ENCODE peak calls at places on chromosome 22, in seven cellular contexts. H is H9, N is IMR-90, D is mesendoderm, G is mesenchymal stem cell, I is neuronal stem cell, B is H1. R is an unnamed sample.

GRCh38 chr22:30969532-30970355 is 679 bp downstream of the TUG1 start:
- DNase-seq in N (peak), B (no peak), H (peak), D (peak), G (peak), I (no peak), R (peak)

GRCh38 chr22:47996446-47996857 is 1234.0 kb downstream of the TBC1D22A start:
- DNase-seq in N (no peak), D (no peak), G (no peak), I (no peak), B (no peak), H (no peak), R (no peak)

GRCh38 chr22:43302462-43303109 is 40.6 kb downstream of the SCUBE1 start:
- DNase-seq in N (no peak), G (no peak), D (no peak), H (no peak), B (no peak), I (no peak), R (no peak)

GRCh38 chr22:26828311-26828710 is 170.9 kb downstream of the MIAT start:
- DNase-seq in H (no peak), N (no peak), I (no peak), G (no peak), B (no peak), D (no peak), R (no peak)

GRCh38 chr22:46050916-46051614 is 74.1 kb upstream of the WNT7B start:
- DNase-seq in I (no peak), D (no peak), N (no peak), H (no peak), G (no peak), B (no peak), R (no peak)

GRCh38 chr22:28674121-28674563 is 5.5 kb downstream of the TTC28 start:
- DNase-seq in D (no peak), I (no peak), B (no peak), G (peak), N (peak), H (no peak), R (no peak)

GRCh38 chr22:46058591-46059519 is 81.9 kb upstream of the WNT7B start:
- DNase-seq in I (no peak), G (no peak), N (no peak), H (peak), B (no peak), D (no peak), R (no peak)

GRCh38 chr22:18096823-18097222 is 13.8 kb upstream of the TUBA8 start:
- DNase-seq in G (no peak), H (no peak), N (no peak), D (no peak), I (no peak), B (no peak), R (no peak)

GRCh38 chr22:28141614-28142013 is 222.6 kb upstream of the PITPNB start:
- DNase-seq in N (peak), D (no peak), G (peak), I (no peak), B (no peak), H (no peak), R (no peak)

GRCh38 chr22:47836957-47837356 is 1074.5 kb downstream of the TBC1D22A start:
- DNase-seq in H (no peak), B (no peak), G (no peak), I (no peak), D (peak), N (no peak), R (no peak)

GRCh38 chr22:45783021-45783420 is 111.4 kb downstream of the ATXN10 start:
- DNase-seq in I (no peak), G (no peak), H (no peak), D (no peak), N (no peak), B (no peak), R (no peak)

GRCh38 chr22:22197993-22198402 is 46.6 kb upstream of the VPREB1 start:
- DNase-seq in D (no peak), H (no peak), G (no peak), I (no peak), N (no peak), B (no peak), R (no peak)

GRCh38 chr22:23180893-23181762 is 819 bp downstream of the BCR start:
- DNase-seq in D (peak), H (no peak), I (no peak), B (no peak), G (no peak), N (no peak), R (no peak)

GRCh38 chr22:22593964-22594656 is 35.0 kb upstream of the PRAME start:
- DNase-seq in G (peak), N (peak), I (peak), D (peak), B (peak), H (peak), R (peak)

GRCh38 chr22:23182289-23183106 is 2.2 kb downstream of the BCR start:
- DNase-seq in B (no peak), N (peak), I (no peak), G (peak), D (peak), H (no peak), R (peak)

GRCh38 chr22:40421941-40422340 is 51.5 kb downstream of the SGSM3 start:
- DNase-seq in I (no peak), N (no peak), B (no peak), D (no peak), H (no peak), G (no peak), R (no peak)

GRCh38 chr22:40463727-40464126 is 93.3 kb downstream of the SGSM3 start:
- DNase-seq in B (no peak), I (no peak), H (no peak), G (no peak), D (no peak), N (no peak), R (no peak)

GRCh38 chr22:47151490-47151889 is 389.0 kb downstream of the TBC1D22A start:
- DNase-seq in D (peak), G (peak), N (peak), H (no peak), B (no peak), I (no peak), R (no peak)

GRCh38 chr22:38781033-38781432 is 12.9 kb downstream of the DNAL4 start:
- DNase-seq in I (no peak), B (no peak), G (no peak), D (no peak), N (no peak), H (no peak), R (no peak)

GRCh38 chr22:40425082-40425481 is 54.7 kb downstream of the SGSM3 start:
- DNase-seq in N (no peak), H (no peak), D (no peak), B (no peak), G (no peak), I (no peak), R (no peak)

GRCh38 chr22:45683248-45683647 is 11.6 kb downstream of the ATXN10 start:
- DNase-seq in H (no peak), N (no peak), D (no peak), B (no peak), G (no peak), I (no peak), R (no peak)

GRCh38 chr22:26573026-26573662 is 16.8 kb downstream of the TPST2 start:
- DNase-seq in I (no peak), H (no peak), N (peak), G (peak), D (no peak), B (no peak), R (no peak)

GRCh38 chr22:46074771-46075551 is 75.4 kb upstream of the PPARA start:
- DNase-seq in B (no peak), N (no peak), G (no peak), D (no peak), I (no peak), H (no peak), R (no peak)

GRCh38 chr22:50696251-50696798 is 23.7 kb downstream of the SHANK3 start:
- DNase-seq in B (no peak), H (no peak), G (no peak), D (no peak), I (no peak), N (no peak), R (peak)

GRCh38 chr22:46963672-46964545 is 201.5 kb downstream of the TBC1D22A start:
- DNase-seq in G (no peak), B (no peak), D (no peak), H (no peak), N (no peak), I (no peak), R (no peak)

GRCh38 chr22:23117890-23118646 is 23.7 kb downstream of the RSPH14 start:
- DNase-seq in D (peak), H (no peak), B (no peak), G (no peak), I (no peak), N (no peak), R (no peak)

GRCh38 chr22:46842606-46843005 is 80.2 kb downstream of the TBC1D22A start:
- DNase-seq in G (no peak), H (no peak), B (peak), D (no peak), I (no peak), N (no peak), R (no peak)

GRCh38 chr22:48486163-48486957 is 1341.3 kb downstream of the BRD1 start:
- DNase-seq in H (no peak), D (no peak), N (no peak), B (no peak), G (no peak), I (no peak), R (no peak)

GRCh38 chr22:46105494-46106278 is 44.6 kb upstream of the PPARA start:
- DNase-seq in G (peak), B (no peak), I (no peak), H (no peak), N (peak), D (no peak), R (no peak)

GRCh38 chr22:19962909-19963806 is 21.5 kb upstream of the TXNRD2 start:
- DNase-seq in H (peak), I (no peak), D (peak), N (peak), G (peak), B (peak), R (peak)
- H3K9ac ChIP-seq in H (no peak), I (peak), D (peak), N (no peak), G (peak), B (peak), R (peak)

GRCh38 chr22:29926057-29926456 is 43.1 kb downstream of the MTMR3 start:
- DNase-seq in B (no peak), G (no peak), I (no peak), H (no peak), N (no peak), D (no peak), R (no peak)
- H3K23ac ChIP-seq in B (no peak), G (no peak), I (no peak), H (no peak), N (no peak), D (no peak), R (no peak)

DNA sequence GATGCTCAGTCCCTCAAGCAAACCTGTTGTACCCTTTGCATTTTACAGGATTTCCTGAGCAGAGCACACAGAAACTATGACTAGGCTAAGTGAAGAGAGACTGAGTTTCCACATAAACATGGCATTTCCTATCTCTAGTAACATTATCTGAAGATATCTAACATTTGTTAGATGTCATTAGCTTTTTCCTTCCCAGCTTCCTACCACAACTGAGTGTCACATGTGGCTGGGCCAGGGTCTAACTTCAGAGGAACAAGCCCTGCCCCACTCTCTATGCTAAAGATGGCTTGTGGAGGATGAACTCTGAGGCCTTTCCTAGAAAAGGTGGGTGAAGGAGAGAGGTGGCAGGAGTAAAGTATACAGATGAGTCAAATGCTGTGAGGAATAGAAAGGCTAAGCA is 16.5 kb downstream of the C22orf42 start:
- DNase-seq in I (no peak), B (no peak), D (no peak), G (no peak), N (no peak), H (no peak), R (no peak)
- H3K18ac ChIP-seq in I (no peak), B (no peak), D (peak), G (no peak), N (no peak), H (no peak), R (no peak)

GRCh38 chr22:49530671-49531532 is 296.8 kb downstream of the BRD1 start:
- DNase-seq in N (no peak), B (no peak), G (no peak), H (no peak), I (no peak), D (no peak), R (no peak)
- H3K9ac ChIP-seq in N (no peak), B (no peak), G (no peak), H (no peak), I (no peak), D (no peak), R (no peak)

DNA sequence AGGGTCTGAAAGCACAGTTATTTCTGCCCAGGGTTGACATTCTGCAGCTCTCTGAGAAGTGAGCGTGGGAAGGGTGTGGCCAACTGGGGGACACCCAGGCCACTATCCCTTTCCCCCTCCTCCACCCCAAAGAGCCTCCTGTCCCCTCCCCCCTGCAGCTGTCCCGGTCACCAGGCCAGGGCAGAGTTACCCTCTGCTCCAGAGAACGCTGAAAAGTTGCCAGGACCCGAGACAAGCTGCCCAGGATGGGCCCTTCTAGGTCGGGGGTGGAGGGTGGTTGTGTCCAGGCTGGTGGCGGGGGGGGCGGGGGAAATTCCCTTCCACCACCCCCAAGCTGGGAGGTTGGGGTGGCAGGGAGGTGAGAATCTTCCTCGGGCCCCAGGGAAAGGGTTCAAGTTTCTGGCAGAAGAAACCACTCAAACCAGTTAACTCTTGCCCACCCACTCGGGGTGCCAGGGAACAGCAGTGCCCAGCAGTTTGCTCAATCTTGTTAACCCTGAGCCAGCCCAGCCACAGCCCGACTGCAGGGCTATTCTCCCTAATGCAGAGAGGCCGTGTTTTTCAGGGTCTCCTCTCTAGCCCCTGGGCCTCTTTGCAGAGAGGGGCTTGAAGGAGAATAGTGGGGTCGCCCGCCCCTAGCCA is 615 bp downstream of the LGALS1 start:
- DNase-seq in H (no peak), D (no peak), G (peak), B (peak), N (no peak), I (no peak), R (no peak)
- H3K23ac ChIP-seq in H (no peak), D (no peak), G (no peak), B (no peak), N (peak), I (no peak), R (no peak)

DNA sequence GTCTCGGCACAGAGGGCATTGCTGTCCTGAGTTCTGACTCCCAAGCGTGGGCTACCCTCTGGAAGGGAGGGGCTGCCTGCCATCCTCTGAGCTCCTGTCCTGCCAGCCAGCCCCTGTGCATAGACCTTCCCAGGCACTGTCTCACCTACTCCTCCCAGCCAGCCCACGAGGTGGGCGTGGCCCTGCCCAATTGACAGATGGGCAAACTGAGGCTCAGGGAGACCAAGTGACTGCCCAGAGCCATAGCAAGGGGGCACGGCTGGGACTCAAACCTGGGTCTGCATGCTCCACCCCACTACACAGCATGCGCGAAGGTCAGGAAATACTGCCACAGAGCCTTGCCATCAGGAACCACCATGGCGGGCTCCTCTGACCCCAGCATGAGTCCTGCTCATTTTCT is 29.4 kb upstream of the PRR5 start:
- DNase-seq in B (no peak), G (no peak), D (no peak), I (no peak), N (no peak), H (no peak), R (no peak)
- H3K18ac ChIP-seq in B (no peak), G (no peak), D (no peak), I (peak), N (no peak), H (no peak), R (no peak)

DNA sequence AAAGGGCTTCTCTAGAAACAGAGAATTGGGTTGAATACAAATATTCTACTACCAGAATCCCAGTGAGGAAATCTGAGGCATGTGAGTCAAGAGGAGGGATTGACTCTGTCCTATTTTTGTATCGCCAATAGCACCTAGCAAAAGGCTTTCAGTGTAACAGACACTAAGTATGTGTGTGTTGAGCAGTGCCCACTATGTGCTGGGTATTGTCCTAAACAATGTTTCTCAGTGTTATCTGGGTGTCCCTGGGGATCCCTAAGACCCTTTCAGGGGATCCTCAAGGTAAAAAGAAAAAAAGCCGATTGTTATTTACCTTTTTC is 21.0 kb upstream of the RBFOX2 start:
- DNase-seq in H (no peak), I (no peak), D (no peak), B (no peak), N (no peak), G (no peak), R (no peak)
- H3K9ac ChIP-seq in H (no peak), I (no peak), D (no peak), B (no peak), N (no peak), G (no peak), R (no peak)

DNA sequence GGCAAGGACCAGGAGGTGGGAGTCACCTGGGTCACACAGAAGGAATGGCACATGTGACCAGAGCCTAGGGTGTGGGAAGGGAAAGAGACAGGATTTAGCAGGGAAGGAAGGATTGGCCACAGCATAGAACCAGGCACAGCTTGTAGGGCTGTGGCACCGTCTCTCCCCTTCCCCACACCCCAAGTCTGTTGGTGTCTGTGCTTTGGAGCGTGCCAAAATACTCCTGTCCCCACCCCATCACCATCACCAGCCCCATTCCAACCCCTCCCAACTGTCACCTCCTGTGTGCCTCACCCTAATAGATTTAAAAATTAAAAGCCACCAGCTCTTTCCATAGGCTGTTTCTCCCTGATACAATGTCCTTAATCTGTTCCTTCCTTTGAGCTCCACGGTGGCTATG is 18.2 kb downstream of the SGSM1 start:
- DNase-seq in G (no peak), N (no peak), H (no peak), B (no peak), D (no peak), I (no peak), R (no peak)
- H3K23ac ChIP-seq in G (no peak), N (no peak), H (no peak), B (no peak), D (no peak), I (no peak), R (no peak)

GRCh38 chr22:33598821-33599220 is 321.5 kb downstream of the LARGE1 start:
- DNase-seq in G (no peak), B (no peak), N (no peak), D (no peak), I (no peak), H (no peak), R (no peak)

GRCh38 chr22:33601062-33601461 is 319.2 kb downstream of the LARGE1 start:
- DNase-seq in D (no peak), B (no peak), G (no peak), H (no peak), N (no peak), I (no peak), R (no peak)

GRCh38 chr22:33600113-33600512 is 320.2 kb downstream of the LARGE1 start:
- DNase-seq in G (no peak), I (no peak), B (no peak), D (no peak), H (no peak), N (no peak), R (no peak)

GRCh38 chr22:33599596-33599995 is 320.7 kb downstream of the LARGE1 start:
- DNase-seq in G (no peak), N (no peak), D (no peak), I (no peak), H (no peak), B (no peak), R (no peak)

GRCh38 chr22:33600595-33600994 is 319.7 kb downstream of the LARGE1 start:
- DNase-seq in I (no peak), N (no peak), H (no peak), B (no peak), G (no peak), D (no peak), R (no peak)
- H3K18ac ChIP-seq in I (no peak), N (no peak), H (no peak), B (no peak), G (no peak), D (no peak), R (no peak)

R was measured in trophoblast cell.